ENCODE peak calls at places on chromosome 13, in five cellular contexts. One of them, this sample, is unnamed.

GRCh38 chr13:43268632-43269031 is 245.2 kb downstream of the DNAJC15 start:
- DNase-seq in OCI-LY7: no peak
- DNase-seq in IMR-90: no peak
- DNase-seq in GM23248: no peak
- DNase-seq in MM.1S: no peak
- DNase-seq in this sample: peak; percentile 6

GRCh38 chr13:112796190-112796915 is 106.5 kb downstream of the ATP11A start:
- DNase-seq in OCI-LY7: no peak
- DNase-seq in IMR-90: no peak
- DNase-seq in GM23248: no peak
- DNase-seq in MM.1S: no peak
- DNase-seq in this sample: no peak

GRCh38 chr13:110136660-110137585 is 170.0 kb downstream of the COL4A1 start:
- DNase-seq in OCI-LY7: no peak
- DNase-seq in IMR-90: no peak
- DNase-seq in GM23248: no peak
- DNase-seq in MM.1S: no peak
- DNase-seq in this sample: peak; percentile 68

GRCh38 chr13:100124265-100124664 is 35.4 kb downstream of the PCCA start:
- DNase-seq in OCI-LY7: no peak
- DNase-seq in IMR-90: peak; percentile 64
- DNase-seq in GM23248: peak; percentile 54
- DNase-seq in MM.1S: no peak
- DNase-seq in this sample: no peak

GRCh38 chr13:110057052-110057451 is 249.9 kb downstream of the COL4A1 start:
- DNase-seq in OCI-LY7: no peak
- DNase-seq in IMR-90: no peak
- DNase-seq in GM23248: no peak
- DNase-seq in MM.1S: no peak
- DNase-seq in this sample: no peak

GRCh38 chr13:21234537-21234936 is 58.1 kb downstream of the MRPL57 start:
- DNase-seq in OCI-LY7: no peak
- DNase-seq in IMR-90: no peak
- DNase-seq in GM23248: peak; percentile 65
- DNase-seq in MM.1S: no peak
- DNase-seq in this sample: no peak

GRCh38 chr13:108313382-108313781 is 43.9 kb downstream of the TNFSF13B start:
- DNase-seq in OCI-LY7: no peak
- DNase-seq in IMR-90: no peak
- DNase-seq in GM23248: no peak
- DNase-seq in MM.1S: no peak
- DNase-seq in this sample: no peak

GRCh38 chr13:38103851-38104250 is 234.3 kb upstream of the TRPC4 start:
- DNase-seq in OCI-LY7: no peak
- DNase-seq in IMR-90: no peak
- DNase-seq in GM23248: peak; percentile 30
- DNase-seq in MM.1S: no peak
- DNase-seq in this sample: no peak

GRCh38 chr13:80050252-80050651 is 290.7 kb downstream of the SPRY2 start:
- DNase-seq in OCI-LY7: no peak
- DNase-seq in IMR-90: peak; percentile 16
- DNase-seq in GM23248: peak; percentile 15
- DNase-seq in MM.1S: no peak
- DNase-seq in this sample: no peak

GRCh38 chr13:48078251-48078656 is 16.6 kb downstream of the MED4 start:
- DNase-seq in OCI-LY7: peak; percentile 83
- DNase-seq in IMR-90: no peak
- DNase-seq in GM23248: peak; percentile 13
- DNase-seq in MM.1S: peak; percentile 75
- DNase-seq in this sample: no peak

GRCh38 chr13:99636306-99636705 is 135.0 kb downstream of the TM9SF2 start:
- DNase-seq in OCI-LY7: no peak
- DNase-seq in IMR-90: no peak
- DNase-seq in GM23248: no peak
- DNase-seq in MM.1S: no peak
- DNase-seq in this sample: no peak

GRCh38 chr13:29465741-29466293 is 129.7 kb downstream of the SLC7A1 start:
- DNase-seq in OCI-LY7: no peak
- DNase-seq in IMR-90: peak; percentile 62
- DNase-seq in GM23248: peak; percentile 65
- DNase-seq in MM.1S: no peak
- DNase-seq in this sample: no peak

GRCh38 chr13:97726664-97727235 is 226.7 kb upstream of the IPO5 start:
- DNase-seq in OCI-LY7: no peak
- DNase-seq in IMR-90: no peak
- DNase-seq in GM23248: no peak
- DNase-seq in MM.1S: no peak
- DNase-seq in this sample: no peak

GRCh38 chr13:92640936-92641335 is 585.7 kb upstream of the GPC6 start:
- DNase-seq in OCI-LY7: no peak
- DNase-seq in IMR-90: peak; percentile 2
- DNase-seq in GM23248: no peak
- DNase-seq in MM.1S: no peak
- DNase-seq in this sample: no peak

GRCh38 chr13:56558698-56559320 is 581.9 kb upstream of the PRR20A start:
- DNase-seq in OCI-LY7: no peak
- DNase-seq in IMR-90: no peak
- DNase-seq in GM23248: no peak
- DNase-seq in MM.1S: peak; percentile 69
- DNase-seq in this sample: no peak

GRCh38 chr13:100394005-100394695 is 194.4 kb downstream of the GGACT start:
- DNase-seq in OCI-LY7: no peak
- DNase-seq in IMR-90: peak; percentile 92
- DNase-seq in GM23248: peak; percentile 94
- DNase-seq in MM.1S: peak; percentile 91
- DNase-seq in this sample: no peak

GRCh38 chr13:31898383-31899071 is 133.0 kb upstream of the FRY start:
- DNase-seq in OCI-LY7: no peak
- DNase-seq in IMR-90: no peak
- DNase-seq in GM23248: no peak
- DNase-seq in MM.1S: peak; percentile 17
- DNase-seq in this sample: peak; percentile 27

GRCh38 chr13:78194904-78195639 is 276.4 kb upstream of the EDNRB start:
- DNase-seq in OCI-LY7: no peak
- DNase-seq in IMR-90: peak; percentile 69
- DNase-seq in GM23248: peak; percentile 76
- DNase-seq in MM.1S: no peak
- DNase-seq in this sample: peak; percentile 66

GRCh38 chr13:99067160-99067985 is 89.5 kb upstream of the DOCK9 start:
- DNase-seq in OCI-LY7: no peak
- DNase-seq in IMR-90: peak; percentile 85
- DNase-seq in GM23248: peak; percentile 84
- DNase-seq in MM.1S: no peak
- DNase-seq in this sample: no peak

GRCh38 chr13:100550433-100550832 is 38.2 kb downstream of the GGACT start:
- DNase-seq in OCI-LY7: no peak
- DNase-seq in IMR-90: peak; percentile 15
- DNase-seq in GM23248: peak; percentile 83
- DNase-seq in MM.1S: no peak
- DNase-seq in this sample: no peak

GRCh38 chr13:33798023-33798422 is 19.9 kb upstream of the RFC3 start:
- DNase-seq in OCI-LY7: no peak
- DNase-seq in IMR-90: no peak
- DNase-seq in GM23248: no peak
- DNase-seq in MM.1S: no peak
- DNase-seq in this sample: no peak
- H3K27ac ChIP-seq in OCI-LY7: no peak overlapping the region
- H3K27ac ChIP-seq in IMR-90: no peak overlapping the region
- H3K27ac ChIP-seq in GM23248: no peak overlapping the region
- H3K27ac ChIP-seq in MM.1S: no peak overlapping the region
- H3K27ac ChIP-seq in this sample: no peak overlapping the region

GRCh38 chr13:33999830-34000605 is 182.1 kb downstream of the RFC3 start:
- DNase-seq in OCI-LY7: no peak
- DNase-seq in IMR-90: no peak
- DNase-seq in GM23248: peak; percentile 22
- DNase-seq in MM.1S: no peak
- DNase-seq in this sample: no peak

GRCh38 chr13:34003712-34004111 is 185.8 kb downstream of the RFC3 start:
- DNase-seq in OCI-LY7: no peak
- DNase-seq in IMR-90: no peak
- DNase-seq in GM23248: no peak
- DNase-seq in MM.1S: no peak
- DNase-seq in this sample: no peak

GRCh38 chr13:34002141-34002540 is 184.2 kb downstream of the RFC3 start:
- DNase-seq in OCI-LY7: no peak
- DNase-seq in IMR-90: no peak
- DNase-seq in GM23248: no peak
- DNase-seq in MM.1S: no peak
- DNase-seq in this sample: no peak

GRCh38 chr13:34000955-34001354 is 183.0 kb downstream of the RFC3 start:
- DNase-seq in OCI-LY7: no peak
- DNase-seq in IMR-90: no peak
- DNase-seq in GM23248: no peak
- DNase-seq in MM.1S: no peak
- DNase-seq in this sample: no peak

GRCh38 chr13:34001357-34001756 is 183.4 kb downstream of the RFC3 start:
- DNase-seq in OCI-LY7: no peak
- DNase-seq in IMR-90: no peak
- DNase-seq in GM23248: no peak
- DNase-seq in MM.1S: no peak
- DNase-seq in this sample: no peak
- H2AFZ ChIP-seq in OCI-LY7: no peak overlapping the region
- H2AFZ ChIP-seq in IMR-90: no peak overlapping the region
- H2AFZ ChIP-seq in GM23248: no peak overlapping the region
- H2AFZ ChIP-seq in MM.1S: no peak overlapping the region
- H2AFZ ChIP-seq in this sample: no peak overlapping the region

GRCh38 chr13:49132479-49133002 is 87.6 kb upstream of the MLNR start:
- DNase-seq in OCI-LY7: no peak
- DNase-seq in IMR-90: no peak
- DNase-seq in GM23248: no peak
- DNase-seq in MM.1S: no peak
- DNase-seq in this sample: no peak
- H3K27ac ChIP-seq in OCI-LY7: no peak overlapping the region
- H3K27ac ChIP-seq in IMR-90: no peak overlapping the region
- H3K27ac ChIP-seq in GM23248: no peak overlapping the region
- H3K27ac ChIP-seq in MM.1S: no peak overlapping the region
- H3K27ac ChIP-seq in this sample: no peak overlapping the region

GRCh38 chr13:26221399-26221720 is 754 bp downstream of the RNF6 start:
- DNase-seq in OCI-LY7: no peak
- DNase-seq in IMR-90: no peak
- DNase-seq in GM23248: no peak
- DNase-seq in MM.1S: no peak
- DNase-seq in this sample: no peak
- H2AFZ ChIP-seq in OCI-LY7: peak overlapping the region; percentile 99
- H2AFZ ChIP-seq in IMR-90: peak overlapping the region; percentile 100
- H2AFZ ChIP-seq in GM23248: peak overlapping the region; percentile 99
- H2AFZ ChIP-seq in MM.1S: peak overlapping the region; percentile 95
- H2AFZ ChIP-seq in this sample: peak overlapping the region; percentile 78

GRCh38 chr13:81320516-81320915 is 979.6 kb upstream of the SPRY2 start:
- DNase-seq in OCI-LY7: no peak
- DNase-seq in IMR-90: no peak
- DNase-seq in GM23248: no peak
- DNase-seq in MM.1S: no peak
- DNase-seq in this sample: no peak

DNA sequence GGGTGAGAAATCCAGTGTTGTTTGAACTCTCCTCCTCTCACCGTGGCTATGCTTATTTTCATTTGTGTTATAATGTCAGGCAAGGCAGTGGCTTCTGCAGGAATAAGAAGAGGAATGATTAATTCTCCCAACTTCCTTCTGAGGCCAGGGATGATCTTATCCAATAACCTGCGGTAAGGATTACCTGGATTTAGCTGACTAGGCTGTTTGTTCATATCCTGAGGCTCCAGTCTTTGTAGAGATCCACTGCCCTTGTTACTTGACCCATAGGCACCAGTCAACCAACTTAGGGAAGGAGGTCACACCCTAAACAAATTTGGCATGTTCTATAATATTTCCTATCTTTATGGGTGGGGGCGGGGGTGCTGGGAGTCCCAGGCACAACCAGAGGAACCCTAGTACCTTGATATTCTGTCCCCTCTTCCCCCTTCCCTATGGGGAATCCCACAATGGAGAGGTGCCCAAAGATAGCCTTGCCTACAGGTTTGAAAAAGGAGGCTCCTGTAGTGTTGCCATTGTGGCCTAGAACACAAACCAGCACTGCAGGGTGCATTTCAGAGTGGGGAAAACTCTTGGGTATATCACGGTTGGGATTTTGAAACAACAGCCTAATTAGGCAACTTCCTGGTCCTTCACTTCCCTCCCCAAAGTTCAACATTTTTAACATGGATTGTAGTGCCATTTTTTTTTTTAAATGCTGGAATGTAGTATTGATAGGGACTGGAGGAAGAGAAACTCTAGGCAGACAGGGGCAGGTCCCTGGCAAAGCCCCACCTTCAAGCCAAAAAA is 977.5 kb upstream of the SPRY2 start:
- DNase-seq in OCI-LY7: no peak
- DNase-seq in IMR-90: no peak
- DNase-seq in GM23248: no peak
- DNase-seq in MM.1S: no peak
- DNase-seq in this sample: no peak
- H3K27ac ChIP-seq in OCI-LY7: no peak overlapping the region
- H3K27ac ChIP-seq in IMR-90: no peak overlapping the region
- H3K27ac ChIP-seq in GM23248: no peak overlapping the region
- H3K27ac ChIP-seq in MM.1S: no peak overlapping the region
- H3K27ac ChIP-seq in this sample: no peak overlapping the region

DNA sequence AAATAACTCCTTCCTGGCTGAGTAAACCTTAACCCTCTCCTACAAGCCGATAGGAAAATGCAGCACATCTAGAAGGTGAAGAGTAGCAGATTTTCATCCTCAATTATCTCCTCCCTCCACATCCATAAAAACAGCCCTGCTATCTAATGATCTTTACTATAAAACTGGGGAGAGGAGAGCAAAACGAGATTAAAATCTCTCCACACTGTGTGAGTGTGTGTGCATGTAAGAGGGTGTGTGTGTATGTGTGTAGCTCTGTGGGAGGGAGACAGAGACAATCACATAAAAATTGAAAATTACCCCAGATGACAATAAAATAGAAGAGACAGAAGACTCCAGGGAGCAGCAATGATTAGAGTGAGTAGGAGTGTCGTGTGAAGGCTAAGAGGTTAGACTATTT is 682.9 kb downstream of the DIAPH3 start:
- DNase-seq in OCI-LY7: no peak
- DNase-seq in IMR-90: no peak
- DNase-seq in GM23248: no peak
- DNase-seq in MM.1S: no peak
- DNase-seq in this sample: no peak
- H2AFZ ChIP-seq in OCI-LY7: no peak overlapping the region
- H2AFZ ChIP-seq in IMR-90: no peak overlapping the region
- H2AFZ ChIP-seq in GM23248: no peak overlapping the region
- H2AFZ ChIP-seq in MM.1S: no peak overlapping the region
- H2AFZ ChIP-seq in this sample: no peak overlapping the region

DNA sequence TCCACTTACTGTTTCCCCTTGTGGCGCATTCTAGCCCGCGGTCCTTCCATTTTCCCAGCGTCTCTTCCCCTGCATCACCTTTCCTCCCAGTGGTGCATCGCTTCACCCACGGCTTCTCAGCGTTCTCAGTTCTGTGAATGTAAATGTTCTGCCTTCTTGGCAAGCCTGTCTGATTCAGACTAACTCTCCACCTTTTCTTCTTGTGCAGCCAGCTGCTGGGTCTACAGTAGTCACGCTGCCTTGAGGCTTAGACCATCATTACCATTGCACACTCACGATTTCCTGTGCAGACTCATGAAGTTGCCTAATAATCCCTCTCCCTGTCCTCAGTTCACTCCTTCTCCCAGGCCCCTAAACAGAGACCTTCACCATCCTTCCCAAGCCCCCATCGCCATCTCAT is 75.0 kb downstream of the DHRS12 start:
- DNase-seq in OCI-LY7: no peak
- DNase-seq in IMR-90: peak; percentile 92
- DNase-seq in GM23248: peak; percentile 97
- DNase-seq in MM.1S: no peak
- DNase-seq in this sample: no peak
- H3K27ac ChIP-seq in OCI-LY7: no peak overlapping the region
- H3K27ac ChIP-seq in IMR-90: peak overlapping the region; percentile 61
- H3K27ac ChIP-seq in GM23248: peak overlapping the region; percentile 100
- H3K27ac ChIP-seq in MM.1S: no peak overlapping the region
- H3K27ac ChIP-seq in this sample: no peak overlapping the region